ENCODE peak calls at places on chromosomes 7 and 10, in four cellular contexts. One of them, this sample, is unnamed. For H3K9me3, the result is how much of the 10 kb centered on the place peaks cover.

GRCh38 chr10:6563720-6564119 is 16.4 kb downstream of the PRKCQ start:
- DNase-seq in right atrium auricular region: no peak
- DNase-seq in AG04450: no peak
- DNase-seq in tibial nerve: no peak
- DNase-seq in this sample: no peak

GRCh38 chr10:116694253-116694926 is 48.0 kb downstream of the HSPA12A start:
- DNase-seq in right atrium auricular region: no peak
- DNase-seq in AG04450: no peak
- DNase-seq in tibial nerve: no peak
- DNase-seq in this sample: no peak

GRCh38 chr10:14025283-14025682 is 305.4 kb downstream of the FRMD4A start:
- DNase-seq in right atrium auricular region: no peak
- DNase-seq in AG04450: no peak
- DNase-seq in tibial nerve: no peak
- DNase-seq in this sample: no peak

GRCh38 chr7:112302566-112302965 is 96.1 kb downstream of the ZNF277 start:
- DNase-seq in right atrium auricular region: no peak
- DNase-seq in AG04450: no peak
- DNase-seq in tibial nerve: no peak
- DNase-seq in this sample: no peak

GRCh38 chr7:124077546-124077945 is 44.7 kb upstream of the TMEM229A start:
- DNase-seq in right atrium auricular region: no peak
- DNase-seq in AG04450: no peak
- DNase-seq in tibial nerve: no peak
- DNase-seq in this sample: no peak

GRCh38 chr10:90641731-90642130 is 216.1 kb downstream of the HTR7 start:
- DNase-seq in right atrium auricular region: no peak
- DNase-seq in AG04450: no peak
- DNase-seq in tibial nerve: no peak
- DNase-seq in this sample: no peak

GRCh38 chr7:7720193-7720592 is 1.8 kb upstream of the RPA3 start:
- DNase-seq in right atrium auricular region: no peak
- DNase-seq in AG04450: no peak
- DNase-seq in tibial nerve: no peak
- DNase-seq in this sample: no peak

GRCh38 chr7:147245274-147245673 is 1128.7 kb downstream of the CNTNAP2 start:
- DNase-seq in right atrium auricular region: no peak
- DNase-seq in AG04450: peak
- DNase-seq in tibial nerve: no peak
- DNase-seq in this sample: peak

GRCh38 chr10:43199684-43200537 is 61.7 kb downstream of the CSGALNACT2 start:
- DNase-seq in right atrium auricular region: no peak
- DNase-seq in AG04450: no peak
- DNase-seq in tibial nerve: no peak
- DNase-seq in this sample: no peak

GRCh38 chr10:78336402-78336791 is 302.7 kb downstream of the RPS24 start:
- DNase-seq in right atrium auricular region: peak
- DNase-seq in AG04450: peak
- DNase-seq in tibial nerve: no peak
- DNase-seq in this sample: no peak

GRCh38 chr7:152673902-152674301 is 2.0 kb downstream of the XRCC2 start:
- DNase-seq in right atrium auricular region: no peak
- DNase-seq in AG04450: no peak
- DNase-seq in tibial nerve: no peak
- DNase-seq in this sample: no peak

GRCh38 chr7:98879198-98879988 is 1.1 kb downstream of the TRRAP start:
- DNase-seq in right atrium auricular region: peak
- DNase-seq in AG04450: no peak
- DNase-seq in tibial nerve: no peak
- DNase-seq in this sample: peak

GRCh38 chr7:82017334-82017943 is 247.6 kb upstream of the HGF start:
- DNase-seq in right atrium auricular region: no peak
- DNase-seq in AG04450: peak
- DNase-seq in tibial nerve: no peak
- DNase-seq in this sample: no peak
- TF ChIP-seq CTCF in right atrium auricular region: peak
- TF ChIP-seq CTCF in AG04450: peak
- TF ChIP-seq CTCF in tibial nerve: no peak
- TF ChIP-seq CTCF in this sample: no peak

GRCh38 chr7:157940497-157940896 is 603.7 kb downstream of the DNAJB6 start:
- DNase-seq in right atrium auricular region: no peak
- DNase-seq in AG04450: no peak
- DNase-seq in tibial nerve: no peak
- DNase-seq in this sample: no peak
- H3K9me3 ChIP-seq in right atrium auricular region: under half
- H3K9me3 ChIP-seq in AG04450: half or more
- H3K9me3 ChIP-seq in tibial nerve: under half
- H3K9me3 ChIP-seq in this sample: under half

GRCh38 chr10:110503528-110504110 is 5.9 kb downstream of the DUSP5 start:
- DNase-seq in right atrium auricular region: no peak
- DNase-seq in AG04450: no peak
- DNase-seq in tibial nerve: no peak
- DNase-seq in this sample: no peak
- H3K27ac ChIP-seq in right atrium auricular region: peak
- H3K27ac ChIP-seq in AG04450: peak
- H3K27ac ChIP-seq in tibial nerve: peak
- H3K27ac ChIP-seq in this sample: peak

GRCh38 chr10:71268751-71269150 is 50.3 kb upstream of the SLC29A3 start:
- DNase-seq in right atrium auricular region: peak
- DNase-seq in AG04450: no peak
- DNase-seq in tibial nerve: no peak
- DNase-seq in this sample: no peak
- TF ChIP-seq CTCF in right atrium auricular region: peak
- TF ChIP-seq CTCF in AG04450: no peak
- TF ChIP-seq CTCF in tibial nerve: no peak
- TF ChIP-seq CTCF in this sample: no peak

GRCh38 chr7:18859331-18859730 is 258.1 kb downstream of the TWIST1 start:
- DNase-seq in right atrium auricular region: no peak
- DNase-seq in AG04450: no peak
- DNase-seq in tibial nerve: no peak
- DNase-seq in this sample: no peak
- H3K9me3 ChIP-seq in right atrium auricular region: under half
- H3K9me3 ChIP-seq in AG04450: under half
- H3K9me3 ChIP-seq in tibial nerve: under half
- H3K9me3 ChIP-seq in this sample: under half

DNA sequence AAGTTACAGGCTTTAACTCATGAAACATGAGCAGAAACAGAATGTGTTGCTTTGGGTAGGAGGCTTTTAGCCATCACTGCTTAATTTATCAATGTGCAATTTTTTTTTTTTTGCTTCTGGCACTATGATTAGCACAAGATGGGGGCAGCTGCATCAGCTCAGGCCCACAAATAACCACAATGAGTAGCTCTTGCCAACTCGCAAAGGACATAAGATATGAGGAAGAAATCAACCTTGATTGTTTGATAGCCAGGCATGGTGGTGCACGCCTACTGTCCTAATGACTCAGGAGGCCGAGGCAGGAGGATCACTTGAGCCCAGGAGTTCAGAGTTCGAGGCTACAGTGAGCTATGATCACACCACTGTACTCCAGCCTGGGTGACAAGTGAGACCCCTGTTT is 12.3 kb downstream of the NOD1 start:
- DNase-seq in right atrium auricular region: no peak
- DNase-seq in AG04450: no peak
- DNase-seq in tibial nerve: no peak
- DNase-seq in this sample: no peak
- H3K27ac ChIP-seq in right atrium auricular region: peak
- H3K27ac ChIP-seq in AG04450: no peak
- H3K27ac ChIP-seq in tibial nerve: no peak
- H3K27ac ChIP-seq in this sample: no peak

GRCh38 chr7:2732959-2733584 is 45.1 kb downstream of the AMZ1 start:
- DNase-seq in right atrium auricular region: peak
- DNase-seq in AG04450: no peak
- DNase-seq in tibial nerve: no peak
- DNase-seq in this sample: no peak
- TF ChIP-seq CTCF in right atrium auricular region: no peak
- TF ChIP-seq CTCF in AG04450: peak
- TF ChIP-seq CTCF in tibial nerve: no peak
- TF ChIP-seq CTCF in this sample: no peak

GRCh38 chr10:18556522-18557147 is 94.8 kb downstream of the NSUN6 start:
- DNase-seq in right atrium auricular region: no peak
- DNase-seq in AG04450: no peak
- DNase-seq in tibial nerve: no peak
- DNase-seq in this sample: no peak
- H3K9me3 ChIP-seq in right atrium auricular region: under half
- H3K9me3 ChIP-seq in AG04450: under half
- H3K9me3 ChIP-seq in tibial nerve: under half
- H3K9me3 ChIP-seq in this sample: under half

GRCh38 chr7:2404714-2405119 is 1.3 kb downstream of the CHST12 start:
- DNase-seq in right atrium auricular region: no peak
- DNase-seq in AG04450: no peak
- DNase-seq in tibial nerve: no peak
- DNase-seq in this sample: no peak
- H3K27ac ChIP-seq in right atrium auricular region: peak
- H3K27ac ChIP-seq in AG04450: no peak
- H3K27ac ChIP-seq in tibial nerve: no peak
- H3K27ac ChIP-seq in this sample: no peak

GRCh38 chr7:71131256-71131752 is 640 bp upstream of the GALNT17 start:
- DNase-seq in right atrium auricular region: no peak
- DNase-seq in AG04450: no peak
- DNase-seq in tibial nerve: peak
- DNase-seq in this sample: peak
- TF ChIP-seq CTCF in right atrium auricular region: no peak
- TF ChIP-seq CTCF in AG04450: no peak
- TF ChIP-seq CTCF in tibial nerve: no peak
- TF ChIP-seq CTCF in this sample: no peak

This sample was measured in WERI-Rb-1.